ENCODE peak calls at places on chromosomes 11 and 22, in six cellular contexts. One of them, this sample, is unnamed.

GRCh38 chr22:30344447-30345200 is 12.1 kb downstream of the SF3A1 start:
- DNase-seq in tibial artery: no peak
- DNase-seq in HepG2: no peak
- DNase-seq in thoracic aorta: no peak
- DNase-seq in breast epithelium: no peak
- DNase-seq in esophagus muscularis mucosa: no peak
- DNase-seq in this sample: no peak

GRCh38 chr11:65330544-65330943 is 3.1 kb upstream of the DPF2 start:
- DNase-seq in tibial artery: no peak
- DNase-seq in esophagus muscularis mucosa: no peak
- DNase-seq in HepG2: no peak
- DNase-seq in thoracic aorta: no peak
- DNase-seq in breast epithelium: no peak
- DNase-seq in this sample: no peak

GRCh38 chr11:64559351-64560138 is 31.5 kb upstream of the SLC22A12 start:
- DNase-seq in thoracic aorta: no peak
- DNase-seq in breast epithelium: no peak
- DNase-seq in HepG2: no peak
- DNase-seq in tibial artery: no peak
- DNase-seq in esophagus muscularis mucosa: no peak
- DNase-seq in this sample: no peak

GRCh38 chr11:119749006-119749565 is 20.1 kb upstream of the NECTIN1 start:
- DNase-seq in thoracic aorta: no peak
- DNase-seq in HepG2: no peak
- DNase-seq in breast epithelium: no peak
- DNase-seq in esophagus muscularis mucosa: no peak
- DNase-seq in tibial artery: no peak
- DNase-seq in this sample: no peak

GRCh38 chr22:45682069-45682468 is 10.4 kb downstream of the ATXN10 start:
- DNase-seq in breast epithelium: no peak
- DNase-seq in esophagus muscularis mucosa: no peak
- DNase-seq in HepG2: no peak
- DNase-seq in tibial artery: no peak
- DNase-seq in thoracic aorta: no peak
- DNase-seq in this sample: no peak

GRCh38 chr11:27166130-27166529 is 125.5 kb downstream of the BBOX1 start:
- DNase-seq in breast epithelium: no peak
- DNase-seq in esophagus muscularis mucosa: no peak
- DNase-seq in tibial artery: no peak
- DNase-seq in HepG2: no peak
- DNase-seq in thoracic aorta: no peak
- DNase-seq in this sample: no peak

GRCh38 chr22:19622061-19622441 is 92.3 kb upstream of the SEPTIN5 start:
- DNase-seq in thoracic aorta: no peak
- DNase-seq in breast epithelium: no peak
- DNase-seq in esophagus muscularis mucosa: no peak
- DNase-seq in tibial artery: no peak
- DNase-seq in HepG2: no peak
- DNase-seq in this sample: no peak

GRCh38 chr11:12655842-12656241 is 18.4 kb upstream of the TEAD1 start:
- DNase-seq in HepG2: no peak
- DNase-seq in thoracic aorta: no peak
- DNase-seq in tibial artery: no peak
- DNase-seq in esophagus muscularis mucosa: no peak
- DNase-seq in breast epithelium: no peak
- DNase-seq in this sample: no peak

GRCh38 chr11:64874308-64874707 is 4.1 kb downstream of the EHD1 start:
- DNase-seq in HepG2: no peak
- DNase-seq in breast epithelium: no peak
- DNase-seq in tibial artery: no peak
- DNase-seq in esophagus muscularis mucosa: no peak
- DNase-seq in thoracic aorta: no peak
- DNase-seq in this sample: no peak

GRCh38 chr22:28019360-28019759 is 100.3 kb upstream of the PITPNB start:
- DNase-seq in thoracic aorta: no peak
- DNase-seq in breast epithelium: no peak
- DNase-seq in esophagus muscularis mucosa: no peak
- DNase-seq in HepG2: no peak
- DNase-seq in tibial artery: peak; percentile 19
- DNase-seq in this sample: no peak

GRCh38 chr22:22218302-22218701 is 26.3 kb upstream of the VPREB1 start:
- DNase-seq in esophagus muscularis mucosa: no peak
- DNase-seq in breast epithelium: no peak
- DNase-seq in thoracic aorta: no peak
- DNase-seq in tibial artery: no peak
- DNase-seq in HepG2: no peak
- DNase-seq in this sample: no peak

GRCh38 chr22:19514831-19515565 is 9.2 kb downstream of the CLDN5 start:
- DNase-seq in tibial artery: no peak
- DNase-seq in breast epithelium: no peak
- DNase-seq in HepG2: no peak
- DNase-seq in esophagus muscularis mucosa: no peak
- DNase-seq in thoracic aorta: no peak
- DNase-seq in this sample: no peak

GRCh38 chr22:32680277-32680676 is 121.2 kb upstream of the TIMP3 start:
- DNase-seq in esophagus muscularis mucosa: no peak
- DNase-seq in tibial artery: no peak
- DNase-seq in breast epithelium: no peak
- DNase-seq in HepG2: peak; percentile 59
- DNase-seq in thoracic aorta: no peak
- DNase-seq in this sample: no peak

GRCh38 chr22:32672542-32672941 is 129.0 kb upstream of the TIMP3 start:
- DNase-seq in breast epithelium: no peak
- DNase-seq in thoracic aorta: no peak
- DNase-seq in tibial artery: no peak
- DNase-seq in HepG2: no peak
- DNase-seq in esophagus muscularis mucosa: no peak
- DNase-seq in this sample: no peak

GRCh38 chr22:32677876-32678275 is 123.6 kb upstream of the TIMP3 start:
- DNase-seq in breast epithelium: no peak
- DNase-seq in thoracic aorta: no peak
- DNase-seq in HepG2: no peak
- DNase-seq in tibial artery: no peak
- DNase-seq in esophagus muscularis mucosa: no peak
- DNase-seq in this sample: no peak

GRCh38 chr22:32676196-32676595 is 125.3 kb upstream of the TIMP3 start:
- DNase-seq in thoracic aorta: no peak
- DNase-seq in HepG2: no peak
- DNase-seq in breast epithelium: no peak
- DNase-seq in esophagus muscularis mucosa: no peak
- DNase-seq in tibial artery: no peak
- DNase-seq in this sample: peak; percentile 63

DNA sequence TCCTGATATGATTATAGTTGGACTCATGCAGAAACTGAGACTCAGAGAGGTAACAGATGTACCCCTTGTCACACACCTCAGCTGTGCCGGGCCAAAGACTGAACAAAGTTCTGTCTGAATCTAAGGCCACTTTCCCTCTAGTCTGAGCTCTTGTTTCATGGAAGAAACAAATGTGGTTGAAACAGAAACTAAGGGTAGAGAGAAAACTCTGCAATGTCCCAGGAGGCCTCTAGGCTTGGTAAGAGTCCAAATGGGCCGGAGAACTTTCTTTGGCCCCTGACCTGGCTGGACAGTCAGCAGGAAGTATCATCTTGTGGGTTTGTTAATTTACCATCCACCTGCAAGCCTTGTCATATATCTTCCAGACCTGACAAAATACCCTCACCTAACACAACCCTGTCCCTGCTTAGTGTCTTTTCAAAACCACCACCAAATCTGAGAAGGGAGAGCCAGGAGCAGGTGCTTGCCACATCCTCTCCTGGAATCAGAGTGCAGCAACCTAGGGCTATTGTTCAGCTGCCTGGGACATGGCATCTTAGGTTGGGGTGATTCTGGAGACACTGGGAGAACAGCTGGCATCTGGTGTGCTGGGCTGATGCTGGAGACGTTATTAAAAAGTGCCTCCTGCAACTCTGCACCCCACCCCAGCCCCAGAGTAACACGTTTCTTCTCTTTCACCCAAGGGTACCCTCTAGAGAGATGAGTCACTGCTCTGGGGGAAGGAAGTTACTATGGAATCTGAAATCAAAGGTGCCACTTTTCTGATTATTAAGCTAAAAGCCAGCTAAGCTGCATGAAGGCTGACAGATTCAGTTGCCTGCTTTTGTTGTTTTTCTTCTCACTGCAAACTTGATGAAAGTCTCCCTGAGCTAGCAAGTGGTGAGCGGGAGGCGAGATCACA is 126.3 kb upstream of the TIMP3 start:
- DNase-seq in HepG2: no peak
- DNase-seq in tibial artery: no peak
- DNase-seq in thoracic aorta: no peak
- DNase-seq in esophagus muscularis mucosa: no peak
- DNase-seq in breast epithelium: no peak
- DNase-seq in this sample: no peak
- TF ChIP-seq CTCF in HepG2: no peak
- TF ChIP-seq CTCF in tibial artery: no peak
- TF ChIP-seq CTCF in thoracic aorta: no peak
- TF ChIP-seq CTCF in esophagus muscularis mucosa: no peak
- TF ChIP-seq CTCF in breast epithelium: no peak
- TF ChIP-seq CTCF in this sample: no peak

DNA sequence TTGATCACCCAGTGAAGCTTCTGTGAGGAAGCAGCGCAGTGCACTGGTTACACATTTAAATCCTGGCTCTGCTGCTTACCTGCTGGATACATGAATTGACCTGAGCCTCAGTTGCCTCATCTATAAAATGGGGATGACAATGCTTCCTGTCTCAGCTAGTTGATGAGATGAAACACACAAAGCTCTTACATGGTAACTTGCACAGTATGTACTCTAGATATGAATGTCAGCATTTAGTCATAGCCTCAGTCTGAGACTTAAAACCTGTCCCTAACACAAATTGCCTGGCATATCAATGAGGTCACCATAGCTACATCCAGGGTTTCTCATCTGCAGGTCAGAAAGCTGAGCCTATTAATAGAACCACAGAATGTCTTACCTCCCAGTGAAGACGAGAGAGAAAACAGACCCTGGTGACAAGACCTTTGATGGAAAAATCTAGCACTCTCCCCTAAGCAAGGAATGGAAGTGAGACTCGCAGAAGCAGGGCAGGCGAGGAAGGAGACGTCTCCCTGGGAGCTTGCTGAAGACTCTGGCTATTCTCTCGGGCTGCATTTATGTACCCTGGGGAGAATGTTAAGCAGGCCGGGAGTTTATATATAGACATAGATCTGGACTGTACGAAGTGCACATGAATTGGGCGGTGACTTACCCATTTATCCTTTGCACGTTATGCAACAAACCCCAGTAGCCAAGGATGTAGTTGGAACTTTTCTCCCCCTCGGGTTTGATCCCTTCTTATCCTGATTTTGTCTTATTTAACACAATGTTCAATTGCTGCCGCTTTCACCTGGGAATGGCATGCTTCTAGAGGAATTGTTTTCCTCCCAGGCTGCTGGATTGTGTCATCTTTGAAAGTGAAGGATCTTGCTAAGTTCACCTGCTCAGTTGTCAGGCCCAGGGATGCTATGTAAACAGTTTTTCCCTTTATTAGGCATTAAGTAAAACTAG is 18.0 kb downstream of the SDHAF2 start:
- DNase-seq in breast epithelium: no peak
- DNase-seq in HepG2: no peak
- DNase-seq in tibial artery: no peak
- DNase-seq in esophagus muscularis mucosa: no peak
- DNase-seq in thoracic aorta: no peak
- DNase-seq in this sample: no peak
- H3K27ac ChIP-seq in breast epithelium: peak overlapping the region; percentile 9
- H3K27ac ChIP-seq in HepG2: no peak overlapping the region
- H3K27ac ChIP-seq in tibial artery: peak overlapping the region; percentile 57
- H3K27ac ChIP-seq in esophagus muscularis mucosa: peak overlapping the region; percentile 77
- H3K27ac ChIP-seq in thoracic aorta: no peak overlapping the region
- H3K27ac ChIP-seq in this sample: no peak overlapping the region

GRCh38 chr11:10305964-10306918 is 1.4 kb downstream of the ADM start:
- DNase-seq in esophagus muscularis mucosa: no peak
- DNase-seq in HepG2: no peak
- DNase-seq in thoracic aorta: no peak
- DNase-seq in breast epithelium: no peak
- DNase-seq in tibial artery: no peak
- DNase-seq in this sample: peak; percentile 40
- TF ChIP-seq CTCF in esophagus muscularis mucosa: peak; percentile 4
- TF ChIP-seq CTCF in HepG2: no peak
- TF ChIP-seq CTCF in thoracic aorta: no peak
- TF ChIP-seq CTCF in breast epithelium: no peak
- TF ChIP-seq CTCF in tibial artery: no peak
- TF ChIP-seq CTCF in this sample: no peak

DNA sequence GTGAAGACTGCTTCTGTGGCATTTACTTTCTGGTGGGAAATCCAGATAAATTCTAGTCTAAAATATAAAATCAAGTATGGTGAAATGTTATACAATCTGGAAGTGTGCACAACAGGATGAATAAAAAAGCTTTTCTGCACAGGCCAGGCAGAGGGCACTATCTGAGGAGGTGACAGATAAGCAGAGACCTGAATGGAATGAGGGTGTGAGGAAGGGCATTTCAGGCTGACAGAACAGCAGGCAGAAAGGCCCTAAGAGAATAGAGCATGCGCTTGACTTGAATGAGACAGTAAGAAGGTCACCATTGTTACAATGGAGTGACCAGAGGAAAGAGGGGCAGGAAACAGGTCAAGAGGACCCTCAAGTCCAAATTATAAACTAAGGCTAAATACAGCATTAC is 33.6 kb upstream of the FNBP4 start:
- DNase-seq in breast epithelium: no peak
- DNase-seq in thoracic aorta: no peak
- DNase-seq in esophagus muscularis mucosa: no peak
- DNase-seq in tibial artery: no peak
- DNase-seq in HepG2: no peak
- DNase-seq in this sample: no peak
- H3K27ac ChIP-seq in breast epithelium: no peak overlapping the region
- H3K27ac ChIP-seq in thoracic aorta: no peak overlapping the region
- H3K27ac ChIP-seq in esophagus muscularis mucosa: no peak overlapping the region
- H3K27ac ChIP-seq in tibial artery: no peak overlapping the region
- H3K27ac ChIP-seq in HepG2: no peak overlapping the region
- H3K27ac ChIP-seq in this sample: no peak overlapping the region

DNA sequence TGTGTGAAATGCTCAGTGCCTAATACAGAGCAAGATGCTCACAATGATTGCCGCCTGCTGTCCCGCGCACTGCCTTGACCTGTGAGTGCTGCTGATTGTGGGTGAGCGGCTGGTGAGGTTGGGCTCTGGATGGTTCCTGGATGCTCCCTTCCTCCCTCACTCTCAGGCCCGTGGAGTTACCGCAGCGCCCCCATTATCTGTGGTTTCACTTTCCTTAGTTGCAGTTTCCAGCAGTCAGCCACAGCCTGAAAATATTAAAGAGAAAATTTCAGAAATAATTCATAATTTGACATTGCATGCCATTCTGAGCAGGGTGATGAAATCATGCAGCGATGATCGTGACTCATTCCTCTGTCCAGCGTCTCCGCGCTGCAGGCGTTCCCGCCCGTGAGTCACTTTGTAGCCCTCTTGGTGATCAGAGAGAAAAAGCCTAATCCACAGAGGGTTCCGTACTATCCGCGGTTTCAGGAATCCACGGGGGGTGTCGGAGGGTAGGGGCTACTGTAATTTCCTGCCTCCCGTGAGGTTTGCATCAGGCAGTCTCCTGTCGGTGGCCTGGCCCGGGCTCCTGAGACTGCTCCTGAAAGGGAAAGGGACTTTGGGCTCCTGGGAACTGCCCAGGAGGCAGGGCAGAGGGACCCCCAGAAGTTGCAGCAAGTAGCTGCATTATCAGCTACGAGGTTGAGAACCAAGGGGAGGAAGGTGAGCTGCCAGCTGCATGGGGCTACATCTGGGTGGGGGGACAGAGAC is 10.6 kb downstream of the RPL3 start:
- DNase-seq in breast epithelium: peak; percentile 87
- DNase-seq in tibial artery: peak; percentile 85
- DNase-seq in HepG2: no peak
- DNase-seq in esophagus muscularis mucosa: no peak
- DNase-seq in thoracic aorta: no peak
- DNase-seq in this sample: peak; percentile 65
- TF ChIP-seq CTCF in breast epithelium: peak; percentile 13
- TF ChIP-seq CTCF in tibial artery: no peak
- TF ChIP-seq CTCF in HepG2: peak; percentile 48
- TF ChIP-seq CTCF in esophagus muscularis mucosa: no peak
- TF ChIP-seq CTCF in thoracic aorta: peak; percentile 3
- TF ChIP-seq CTCF in this sample: no peak

GRCh38 chr11:126163779-126164178 is 47.7 kb downstream of the RPUSD4 start:
- DNase-seq in breast epithelium: no peak
- DNase-seq in HepG2: no peak
- DNase-seq in tibial artery: no peak
- DNase-seq in esophagus muscularis mucosa: no peak
- DNase-seq in thoracic aorta: no peak
- DNase-seq in this sample: no peak
- H3K27ac ChIP-seq in breast epithelium: no peak overlapping the region
- H3K27ac ChIP-seq in HepG2: peak overlapping the region; percentile 58
- H3K27ac ChIP-seq in tibial artery: no peak overlapping the region
- H3K27ac ChIP-seq in esophagus muscularis mucosa: peak overlapping the region; percentile 70
- H3K27ac ChIP-seq in thoracic aorta: no peak overlapping the region
- H3K27ac ChIP-seq in this sample: no peak overlapping the region

This sample was measured in body of pancreas.